ENCODE peak calls at places on chromosome 2, in six cellular contexts. S is IMR-90, E is neuronal stem cell, W is mesenchymal stem cell, Q is H9, R is H1. Z is an unnamed sample.

GRCh38 chr2:191155608-191156071 is 4.8 kb upstream of the STAT4 start:
- DNase-seq in Q (no peak), R (no peak), S (peak; percentile 70), E (no peak), W (peak; percentile 51), Z (peak; percentile 91)

GRCh38 chr2:88599527-88599926 is 27.7 kb downstream of the EIF2AK3 start:
- DNase-seq in S (no peak), Q (no peak), R (no peak), E (no peak), W (no peak), Z (no peak)

GRCh38 chr2:237686659-237687136 is 59.3 kb downstream of the LRRFIP1 start:
- DNase-seq in W (peak; percentile 88), R (no peak), S (peak; percentile 43), Q (peak; percentile 46), E (no peak), Z (no peak)

GRCh38 chr2:62578837-62579640 is 73.0 kb upstream of the TMEM17 start:
- DNase-seq in E (no peak), Q (no peak), R (no peak), S (peak; percentile 87), W (peak; percentile 82), Z (no peak)

GRCh38 chr2:227020416-227020815 is 143.6 kb downstream of the COL4A4 start:
- DNase-seq in S (no peak), R (no peak), Q (no peak), E (no peak), W (no peak), Z (no peak)

GRCh38 chr2:120611016-120611415 is 124.7 kb upstream of the GLI2 start:
- DNase-seq in E (no peak), S (no peak), W (no peak), Q (no peak), R (no peak), Z (no peak)

GRCh38 chr2:40330086-40330485 is 121.8 kb downstream of the SLC8A1 start:
- DNase-seq in S (no peak), R (no peak), W (no peak), E (no peak), Q (no peak), Z (no peak)

GRCh38 chr2:75233965-75234364 is 34.6 kb upstream of the TACR1 start:
- DNase-seq in Q (no peak), W (no peak), R (no peak), S (no peak), E (no peak), Z (peak; percentile 22)

GRCh38 chr2:139492301-139492700 is 712.1 kb upstream of the NXPH2 start:
- DNase-seq in W (no peak), R (no peak), Q (no peak), E (no peak), S (no peak), Z (no peak)

GRCh38 chr2:64831977-64832328 is 157.2 kb upstream of the SLC1A4 start:
- DNase-seq in Q (no peak), S (no peak), R (no peak), E (no peak), W (no peak), Z (no peak)

GRCh38 chr2:71614976-71615768 is 161.8 kb downstream of the DYSF start:
- DNase-seq in W (no peak), Q (peak; percentile 14), S (peak; percentile 8), E (no peak), R (no peak), Z (no peak)

GRCh38 chr2:120558892-120559291 is 176.8 kb upstream of the GLI2 start:
- DNase-seq in S (no peak), R (no peak), Q (no peak), E (no peak), W (no peak), Z (no peak)

GRCh38 chr2:203722411-203722810 is 16.0 kb downstream of the CD28 start:
- DNase-seq in Q (no peak), S (peak; percentile 47), W (no peak), E (no peak), R (no peak), Z (no peak)

GRCh38 chr2:65227471-65228248 is at the start of gene ACTR2:
- DNase-seq in S (peak; percentile 96), Q (peak; percentile 97), W (peak; percentile 98), R (peak; percentile 82), E (peak; percentile 93), Z (peak; percentile 98)

GRCh38 chr2:226788881-226789485 is 10.6 kb downstream of the IRS1 start:
- DNase-seq in Q (no peak), R (no peak), S (peak; percentile 13), W (no peak), E (no peak), Z (no peak)

GRCh38 chr2:23651187-23651983 is 266.4 kb downstream of the KLHL29 start:
- DNase-seq in W (peak; percentile 77), E (no peak), S (peak; percentile 92), Q (no peak), R (no peak), Z (no peak)

GRCh38 chr2:29223851-29224692 is 108.9 kb downstream of the CLIP4 start:
- DNase-seq in R (no peak), S (peak; percentile 55), E (no peak), Q (no peak), W (peak; percentile 62), Z (no peak)

GRCh38 chr2:126748188-126748760 is 92.3 kb downstream of the GYPC start:
- DNase-seq in S (no peak), W (no peak), Q (no peak), E (no peak), R (no peak), Z (no peak)

GRCh38 chr2:157875720-157876065 is 437 bp downstream of the ACVR1 start:
- DNase-seq in R (no peak), S (no peak), E (peak; percentile 48), W (no peak), Q (no peak), Z (peak; percentile 55)

GRCh38 chr2:218423584-218423983 is 4.7 kb downstream of the VIL1 start:
- DNase-seq in Q (no peak), E (no peak), W (no peak), S (no peak), R (no peak), Z (no peak)

GRCh38 chr2:5121677-5122076 is 570.5 kb upstream of the SOX11 start:
- DNase-seq in E (peak; percentile 9), R (no peak), Q (peak; percentile 47), W (peak; percentile 4), S (no peak), Z (peak; percentile 88)

GRCh38 chr2:68766378-68766845 is 31.8 kb downstream of the ARHGAP25 start:
- DNase-seq in W (peak; percentile 92), R (no peak), E (no peak), S (peak; percentile 73), Q (no peak), Z (peak; percentile 34)

GRCh38 chr2:176139170-176139611 is 9.7 kb downstream of the HOXD8 start:
- DNase-seq in R (no peak), Q (peak; percentile 25), S (no peak), W (no peak), E (no peak), Z (no peak)

GRCh38 chr2:96245609-96246390 is 20.0 kb downstream of the TMEM127 start:
- DNase-seq in S (peak; percentile 53), R (no peak), E (no peak), W (peak; percentile 32), Q (no peak), Z (no peak)

GRCh38 chr2:206011018-206011614 is 74.9 kb downstream of the INO80D start:
- DNase-seq in E (no peak), W (no peak), R (no peak), Q (no peak), S (no peak), Z (no peak)

GRCh38 chr2:3779650-3780049 is 76.3 kb downstream of the DCDC2C start:
- DNase-seq in Q (no peak), R (no peak), W (no peak), E (no peak), S (no peak), Z (no peak)

GRCh38 chr2:240672701-240673190 is 9.9 kb downstream of the AQP12B start:
- DNase-seq in S (no peak), Q (peak; percentile 53), R (no peak), E (no peak), W (no peak), Z (no peak)

GRCh38 chr2:142991295-142991694 is 113.8 kb downstream of the KYNU start:
- DNase-seq in Q (no peak), S (no peak), W (no peak), E (no peak), R (no peak), Z (no peak)

GRCh38 chr2:95334916-95335641 is 37.9 kb downstream of the KCNIP3 start:
- DNase-seq in Q (no peak), R (no peak), W (no peak), S (peak; percentile 47), E (no peak), Z (no peak)

DNA sequence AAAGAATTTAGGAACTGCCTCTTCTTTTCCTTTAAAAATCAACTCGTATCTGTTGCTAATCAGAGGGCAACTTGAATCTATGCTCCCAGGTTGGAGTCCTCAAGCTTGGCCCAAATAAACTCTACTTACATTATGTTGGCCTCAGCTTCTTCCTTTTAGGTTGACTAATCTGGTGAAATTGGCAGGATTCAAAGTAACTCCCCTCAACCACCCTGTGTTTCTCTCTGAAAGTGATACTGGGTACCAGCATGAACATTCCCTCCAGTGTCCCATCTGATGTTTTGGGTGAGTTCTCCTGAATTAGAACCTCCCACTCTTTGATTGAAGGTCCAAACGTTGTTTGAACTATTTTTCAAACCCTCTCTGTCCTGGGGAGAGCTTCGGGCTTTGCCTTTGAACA is 41.3 kb upstream of the MSH6 start:
- DNase-seq in E (no peak), R (no peak), S (no peak), W (no peak), Q (no peak), Z (no peak)
- H3K23ac ChIP-seq in E (no peak overlapping the region), R (no peak overlapping the region), S (no peak overlapping the region), W (no peak overlapping the region), Q (no peak overlapping the region), Z (no peak overlapping the region)

DNA sequence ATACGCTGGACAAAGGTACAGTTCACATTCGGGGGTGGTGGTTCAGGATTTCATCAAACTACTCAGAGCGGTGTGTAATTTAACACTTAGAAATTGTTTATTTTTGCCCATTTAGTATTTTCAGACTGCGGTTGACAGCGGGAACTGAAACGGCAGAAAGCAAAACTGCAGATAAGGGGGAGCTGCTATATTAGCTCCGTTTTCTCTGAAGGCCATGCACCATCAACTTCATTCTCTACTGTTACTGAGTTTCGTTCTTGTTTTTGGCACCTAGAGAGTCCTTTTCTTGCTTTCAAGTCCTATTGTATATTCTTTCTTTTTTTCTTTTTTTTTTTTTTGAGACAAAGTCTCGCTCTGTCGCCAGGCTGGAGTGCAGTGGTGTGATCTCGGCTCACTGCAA is 121.5 kb upstream of the SP3 start:
- DNase-seq in S (no peak), R (no peak), E (no peak), Q (no peak), W (no peak), Z (no peak)
- H2BK15ac ChIP-seq in S (no peak overlapping the region), R (no peak overlapping the region), E (no peak overlapping the region), Q (no peak overlapping the region), W (no peak overlapping the region), Z (no peak overlapping the region)

GRCh38 chr2:138421971-138422335 is 79.6 kb upstream of the SPOPL start:
- DNase-seq in S (peak; percentile 76), R (no peak), Q (no peak), W (peak; percentile 12), E (no peak), Z (peak; percentile 76)
- H3K4ac ChIP-seq in S (no peak overlapping the region), R (no peak overlapping the region), Q (no peak overlapping the region), W (no peak overlapping the region), E (no peak overlapping the region), Z (no peak overlapping the region)

DNA sequence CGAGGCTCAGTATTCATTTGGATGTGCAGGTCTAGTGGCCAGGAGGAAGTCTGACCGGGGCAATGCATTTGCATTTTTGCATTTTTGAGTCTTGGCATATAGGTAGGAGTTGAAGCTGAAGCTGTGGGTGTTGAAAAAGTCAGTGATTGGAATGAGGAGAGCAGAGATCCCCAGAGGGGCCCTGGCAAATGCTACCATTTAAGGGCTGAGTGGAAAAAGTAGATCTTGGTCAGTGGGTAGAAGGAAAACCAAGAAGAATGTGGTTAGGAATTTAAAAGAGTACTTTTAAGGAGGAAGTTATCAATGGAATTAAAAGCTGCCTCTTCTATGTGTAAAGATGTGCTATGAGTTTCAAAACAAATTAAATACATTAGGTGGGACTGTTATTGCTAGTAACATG is 143.0 kb downstream of the ZEB2 start:
- DNase-seq in R (no peak), S (no peak), W (no peak), Q (no peak), E (no peak), Z (no peak)
- H3K23ac ChIP-seq in R (no peak overlapping the region), S (no peak overlapping the region), W (no peak overlapping the region), Q (no peak overlapping the region), E (no peak overlapping the region), Z (no peak overlapping the region)